ENCODE peak calls at places on chromosomes 7 and 10, in seven cellular contexts. N is tibial artery, T is thoracic aorta, W is left lung, A is Panc1, L is AG04449, O is fibroblast of lung. D is an unnamed sample.

GRCh38 chr7:44431091-44431608 is 59.3 kb downstream of the NUDCD3 start:
- DNase-seq in N (no peak), T (no peak), W (peak), A (no peak), L (no peak), O (no peak), D (no peak)

GRCh38 chr7:45055016-45055415 is 33.8 kb downstream of the NACAD start:
- DNase-seq in N (no peak), T (no peak), W (no peak), A (no peak), L (no peak), O (no peak), D (no peak)

GRCh38 chr10:85400981-85401695 is 965.5 kb downstream of the GRID1 start:
- DNase-seq in N (no peak), T (no peak), W (no peak), A (no peak), L (no peak), O (no peak), D (no peak)

GRCh38 chr7:47497367-47498096 is 84.4 kb downstream of the TNS3 start:
- DNase-seq in N (no peak), T (no peak), W (no peak), A (no peak), L (no peak), O (peak), D (no peak)

GRCh38 chr10:123965973-123966895 is 74.6 kb upstream of the CPXM2 start:
- DNase-seq in N (no peak), T (no peak), W (no peak), A (no peak), L (no peak), O (no peak), D (no peak)

GRCh38 chr7:78317371-78317770 is 518.8 kb downstream of the PHTF2 start:
- DNase-seq in N (no peak), T (no peak), W (no peak), A (no peak), L (no peak), O (no peak), D (no peak)

GRCh38 chr10:73522263-73522662 is 26.4 kb upstream of the PPP3CB start:
- DNase-seq in N (no peak), T (no peak), W (no peak), A (no peak), L (no peak), O (peak), D (no peak)

GRCh38 chr7:134613623-134614347 is 32.9 kb upstream of the BPGM start:
- DNase-seq in N (peak), T (no peak), W (no peak), A (peak), L (peak), O (peak), D (peak)

GRCh38 chr10:116620423-116621400 is at the start of gene PNLIPRP2:
- DNase-seq in N (no peak), T (no peak), W (no peak), A (no peak), L (no peak), O (no peak), D (no peak)

GRCh38 chr7:66952343-66953043 is 31.5 kb downstream of the TMEM248 start:
- DNase-seq in N (peak), T (no peak), W (no peak), A (peak), L (no peak), O (peak), D (peak)

GRCh38 chr10:84683550-84683949 is 355.2 kb downstream of the CCSER2 start:
- DNase-seq in N (no peak), T (no peak), W (no peak), A (no peak), L (no peak), O (no peak), D (no peak)

GRCh38 chr10:17051851-17052250 is 77.8 kb downstream of the CUBN start:
- DNase-seq in N (no peak), T (no peak), W (no peak), A (no peak), L (no peak), O (no peak), D (no peak)

GRCh38 chr10:11647676-11648075 is 36.2 kb upstream of the USP6NL start:
- DNase-seq in N (no peak), T (no peak), W (no peak), A (no peak), L (no peak), O (peak), D (no peak)

GRCh38 chr7:468681-469590 is 50.7 kb downstream of the PDGFA start:
- DNase-seq in N (peak), T (no peak), W (no peak), A (no peak), L (peak), O (no peak), D (no peak)

GRCh38 chr7:6423942-6424701 is 23.6 kb downstream of the DAGLB start:
- DNase-seq in N (peak), T (no peak), W (peak), A (no peak), L (no peak), O (no peak), D (no peak)

GRCh38 chr10:28768227-28768626 is 90.9 kb downstream of the BAMBI start:
- DNase-seq in N (no peak), T (no peak), W (no peak), A (no peak), L (no peak), O (no peak), D (no peak)

GRCh38 chr7:842436-843031 is 10.3 kb downstream of the SUN1 start:
- DNase-seq in N (no peak), T (no peak), W (peak), A (no peak), L (no peak), O (no peak), D (no peak)

GRCh38 chr10:58641708-58642107 is 129.0 kb downstream of the BICC1 start:
- DNase-seq in N (no peak), T (no peak), W (no peak), A (no peak), L (no peak), O (no peak), D (no peak)
- H3K4me3 ChIP-seq in N (no peak), T (no peak), W (no peak), A (no peak), L (no peak), O (no peak), D (no peak)

DNA sequence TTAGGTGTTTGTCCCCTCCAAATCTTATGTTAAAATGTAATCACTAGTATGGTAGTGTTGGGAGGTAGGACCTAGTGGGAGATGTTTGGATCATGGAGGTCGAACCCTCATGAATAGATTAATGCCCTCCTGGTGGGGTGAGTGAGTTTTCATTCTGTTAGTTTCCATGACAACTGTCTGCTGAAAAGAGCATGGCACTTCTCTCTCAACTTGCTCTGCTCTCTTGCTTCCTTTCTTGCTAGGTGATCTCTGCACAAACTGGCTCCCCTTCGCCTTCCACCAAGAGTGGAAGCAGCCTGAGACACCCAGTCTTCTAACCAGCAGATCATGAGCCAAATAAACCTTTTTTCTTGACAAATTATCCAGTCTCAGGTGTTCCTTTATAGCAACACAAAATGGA is 853.9 kb downstream of the SORCS1 start:
- DNase-seq in N (no peak), T (no peak), W (no peak), A (no peak), L (no peak), O (no peak), D (no peak)
- TF ChIP-seq CTCF in N (no peak), T (no peak), W (no peak), A (no peak), L (no peak), O (no peak), D (no peak)

GRCh38 chr10:47175181-47176080 is 124.6 kb upstream of the GDF10 start:
- DNase-seq in N (peak), T (no peak), W (no peak), A (no peak), L (no peak), O (no peak), D (no peak)
- H3K4me3 ChIP-seq in N (no peak), T (no peak), W (no peak), A (no peak), L (no peak), O (no peak), D (no peak)

DNA sequence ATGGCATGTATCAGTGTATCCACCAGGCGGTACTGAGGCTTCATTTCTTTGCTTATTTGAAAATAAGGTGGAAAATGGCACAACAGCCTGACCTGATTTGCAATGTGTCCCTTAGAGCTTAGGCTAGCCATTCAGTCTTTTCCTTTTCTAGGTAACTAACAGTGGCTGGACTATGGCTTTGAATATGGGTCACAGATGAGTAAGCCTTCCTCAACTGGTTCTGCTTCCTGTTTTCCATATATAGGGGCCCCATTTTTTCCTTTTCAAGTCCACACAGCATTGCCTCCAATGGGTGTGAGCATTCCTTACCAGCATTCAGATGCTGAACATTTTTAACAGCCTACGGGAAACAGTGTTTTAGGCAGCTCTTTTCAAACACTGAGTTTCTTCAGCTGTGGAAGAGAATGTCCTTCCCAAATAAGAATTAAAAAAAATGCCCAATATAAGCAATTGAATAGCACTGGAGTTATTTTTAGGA is 3.9 kb upstream of the ITGB1 start:
- DNase-seq in N (no peak), T (peak), W (no peak), A (no peak), L (peak), O (peak), D (no peak)
- TF ChIP-seq CTCF in N (no peak), T (no peak), W (no peak), A (peak), L (no peak), O (peak), D (peak)

GRCh38 chr7:130940326-130940725 is 206.3 kb upstream of the KLF14 start:
- DNase-seq in N (no peak), T (no peak), W (no peak), A (no peak), L (no peak), O (no peak), D (no peak)
- H3K4me3 ChIP-seq in N (no peak), T (peak), W (peak), A (peak), L (peak), O (peak), D (peak)

DNA sequence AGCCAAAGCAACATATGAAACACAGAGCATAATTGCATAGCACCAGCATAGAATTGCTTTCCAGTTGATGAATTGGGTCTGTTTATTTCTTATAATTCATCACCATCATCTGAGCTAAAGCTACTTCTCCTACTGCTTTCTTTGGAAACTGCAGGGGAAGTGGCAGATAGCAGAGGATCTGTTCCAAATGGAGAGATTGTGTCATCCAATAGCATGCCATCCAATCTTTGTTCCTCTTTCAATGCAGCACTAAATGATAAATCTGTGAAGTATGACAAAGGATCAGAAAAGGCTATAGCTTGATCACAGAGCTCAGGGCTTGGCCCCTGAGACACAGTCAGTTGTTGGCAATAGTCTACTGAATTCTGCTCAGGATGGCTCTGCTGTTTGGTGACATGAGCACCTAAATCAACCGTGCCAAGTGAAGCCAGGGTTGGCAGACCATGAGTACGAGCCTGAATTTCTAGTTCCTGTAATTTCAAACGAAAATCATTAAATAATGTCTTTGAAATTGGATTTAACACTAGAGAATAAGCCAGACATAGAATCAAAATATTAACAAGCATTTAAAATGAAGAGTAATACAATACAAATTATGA is 90.0 kb downstream of the TFEC start:
- DNase-seq in N (no peak), T (no peak), W (no peak), A (no peak), L (no peak), O (no peak), D (no peak)
- TF ChIP-seq CTCF in N (no peak), T (no peak), W (peak), A (no peak), L (no peak), O (no peak), D (no peak)

DNA sequence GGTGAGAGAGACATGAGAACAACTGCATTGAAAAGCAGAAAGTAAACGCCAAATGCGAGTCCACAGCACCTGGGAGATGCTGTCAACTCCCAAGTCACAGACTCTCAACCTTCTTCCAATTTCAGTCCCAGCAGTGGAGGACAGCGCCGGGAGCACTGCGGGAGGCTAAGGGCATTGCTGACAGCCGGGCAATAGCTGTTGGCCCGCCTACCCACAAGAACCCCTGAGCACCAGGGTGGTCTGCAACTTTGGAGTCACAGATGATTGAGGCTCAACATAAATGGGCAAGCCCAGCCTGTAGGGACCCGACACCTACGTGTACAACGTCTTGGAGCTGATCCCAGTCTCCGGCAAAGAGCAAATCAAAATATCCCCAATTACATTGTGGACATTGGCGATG is 262.9 kb downstream of the TCERG1L start:
- DNase-seq in N (no peak), T (no peak), W (no peak), A (no peak), L (no peak), O (no peak), D (no peak)
- H3K4me3 ChIP-seq in N (no peak), T (no peak), W (no peak), A (no peak), L (no peak), O (no peak), D (no peak)

GRCh38 chr10:43263551-43264323 is 3.1 kb downstream of the RASGEF1A start:
- DNase-seq in N (no peak), T (no peak), W (peak), A (no peak), L (no peak), O (no peak), D (no peak)
- TF ChIP-seq CTCF in N (no peak), T (no peak), W (no peak), A (peak), L (peak), O (peak), D (peak)

GRCh38 chr7:130998993-130999602 is 265.1 kb upstream of the KLF14 start:
- DNase-seq in N (no peak), T (no peak), W (no peak), A (no peak), L (no peak), O (peak), D (no peak)

GRCh38 chr7:130995252-130996081 is 261.5 kb upstream of the KLF14 start:
- DNase-seq in N (no peak), T (no peak), W (no peak), A (no peak), L (no peak), O (no peak), D (no peak)

GRCh38 chr7:130996205-130996840 is 262.3 kb upstream of the KLF14 start:
- DNase-seq in N (no peak), T (no peak), W (no peak), A (no peak), L (no peak), O (no peak), D (no peak)

GRCh38 chr7:130994378-130995115 is 260.5 kb upstream of the KLF14 start:
- DNase-seq in N (no peak), T (no peak), W (peak), A (no peak), L (no peak), O (no peak), D (no peak)

GRCh38 chr7:130996841-130997231 is 262.8 kb upstream of the KLF14 start:
- DNase-seq in N (no peak), T (no peak), W (peak), A (peak), L (no peak), O (no peak), D (no peak)
- H3K4me3 ChIP-seq in N (no peak), T (peak), W (no peak), A (no peak), L (no peak), O (no peak), D (no peak)